ENCODE peak calls at places on chromosomes 1 and 21, in six cellular contexts. I is uterus, U is SJSA1, L is H1, Z is H7, Y is IMR-90. A is an unnamed sample. For H3K27me3, the result is how much of the 10 kb centered on the place peaks cover.

GRCh38 chr21:38504056-38504455 is 5.8 kb upstream of the ERG start:
- DNase-seq in L (no peak), Y (no peak), U (no peak), I (no peak), Z (no peak), A (no peak)

GRCh38 chr21:43277481-43278351 is 108.9 kb downstream of the CRYAA start:
- DNase-seq in L (no peak), U (no peak), Z (peak), I (no peak), Y (no peak), A (no peak)

GRCh38 chr1:112393634-112393976 is 2.4 kb upstream of the CTTNBP2NL start:
- DNase-seq in U (peak), I (peak), Y (no peak), Z (no peak), L (no peak), A (no peak)

GRCh38 chr1:77126309-77126708 is 92.9 kb downstream of the PIGK start:
- DNase-seq in Z (peak), L (no peak), I (no peak), U (peak), Y (peak), A (no peak)

GRCh38 chr21:37435120-37435519 is 68.5 kb downstream of the DYRK1A start:
- DNase-seq in L (no peak), Z (peak), U (no peak), Y (peak), I (peak), A (no peak)

GRCh38 chr1:22428672-22429071 is 23.0 kb upstream of the ZBTB40 start:
- DNase-seq in Z (peak), L (no peak), I (no peak), Y (peak), U (peak), A (no peak)

GRCh38 chr1:79161077-79161476 is 154.5 kb upstream of the ADGRL4 start:
- DNase-seq in U (peak), Y (peak), Z (no peak), L (no peak), I (no peak), A (no peak)

GRCh38 chr1:193631306-193631705 is 444.9 kb upstream of the B3GALT2 start:
- DNase-seq in U (no peak), I (no peak), Y (no peak), L (no peak), Z (no peak), A (no peak)

GRCh38 chr1:153040950-153041631 is at the start of gene SPRR2D:
- DNase-seq in I (no peak), Z (no peak), L (no peak), U (no peak), Y (no peak), A (no peak)

GRCh38 chr1:180786633-180787032 is 126.1 kb upstream of the KIAA1614 start:
- DNase-seq in U (no peak), Z (no peak), L (no peak), I (no peak), Y (no peak), A (no peak)

GRCh38 chr1:25477448-25478034 is 46.8 kb downstream of the MACO1 start:
- DNase-seq in Y (no peak), Z (no peak), U (no peak), L (no peak), I (no peak), A (no peak)

GRCh38 chr1:201336711-201337450 is 40.6 kb downstream of the TNNT2 start:
- DNase-seq in Y (no peak), Z (no peak), I (no peak), L (no peak), U (no peak), A (no peak)

GRCh38 chr1:164728719-164729118 is 169.7 kb downstream of the PBX1 start:
- DNase-seq in Z (no peak), L (no peak), U (no peak), I (no peak), Y (no peak), A (no peak)

GRCh38 chr1:65230741-65231439 is 78.5 kb upstream of the DNAJC6 start:
- DNase-seq in U (no peak), Y (no peak), L (no peak), Z (no peak), I (no peak), A (no peak)

GRCh38 chr1:94796269-94796668 is 23.9 kb upstream of the SLC44A3 start:
- DNase-seq in Y (no peak), Z (no peak), I (no peak), L (no peak), U (no peak), A (no peak)

GRCh38 chr1:206897175-206897574 is at the start of gene IL24:
- DNase-seq in I (no peak), U (no peak), L (no peak), Z (no peak), Y (no peak), A (no peak)

GRCh38 chr1:18950415-18951026 is 6.0 kb downstream of the IFFO2 start:
- DNase-seq in Y (no peak), U (peak), Z (peak), I (peak), L (no peak), A (no peak)

GRCh38 chr1:18951416-18951815 is 5.1 kb downstream of the IFFO2 start:
- DNase-seq in I (no peak), Z (no peak), L (no peak), Y (no peak), U (no peak), A (no peak)

GRCh38 chr1:18948913-18949688 is 7.4 kb downstream of the IFFO2 start:
- DNase-seq in U (no peak), L (no peak), I (peak), Z (peak), Y (peak), A (no peak)

GRCh38 chr1:18948048-18948912 is 8.2 kb downstream of the IFFO2 start:
- DNase-seq in Y (no peak), L (no peak), U (peak), I (no peak), Z (no peak), A (no peak)

GRCh38 chr1:18949689-18950414 is 6.6 kb downstream of the IFFO2 start:
- DNase-seq in U (peak), Y (peak), L (no peak), Z (peak), I (peak), A (no peak)
- H3K4me3 ChIP-seq in U (peak), Y (peak), L (peak), Z (no peak), I (peak), A (peak)

GRCh38 chr21:32954353-32954752 is 71.4 kb upstream of the OLIG2 start:
- DNase-seq in Z (no peak), U (no peak), I (no peak), Y (no peak), L (no peak), A (no peak)
- H3K27me3 ChIP-seq in Z (under half), U (half or more), I (under half), Y (under half), L (under half), A (half or more)

DNA sequence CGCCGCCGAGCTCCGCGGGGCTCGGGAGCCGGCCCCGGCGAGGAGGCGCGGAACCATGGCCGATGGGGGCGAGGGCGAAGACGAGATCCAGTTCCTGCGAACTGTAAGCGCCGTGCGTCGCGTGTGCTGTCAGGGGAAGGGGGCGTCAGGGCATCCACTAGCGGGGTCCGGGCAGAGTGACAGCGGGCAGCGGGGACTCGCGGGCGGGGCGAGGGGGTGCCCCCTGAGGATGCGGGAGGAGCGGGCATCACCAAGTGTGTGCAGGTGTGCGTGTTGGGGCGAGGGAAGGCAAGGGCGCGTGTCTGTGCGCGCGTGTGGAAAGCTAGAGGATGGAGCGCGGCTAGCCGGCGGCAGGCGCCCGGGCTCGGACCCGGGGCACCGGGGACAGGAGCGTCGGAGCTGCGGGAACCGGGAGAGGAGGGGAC is 495 bp downstream of the RYR2 start:
- DNase-seq in U (no peak), I (no peak), L (peak), Z (peak), Y (no peak), A (no peak)
- H3K4me3 ChIP-seq in U (no peak), I (peak), L (peak), Z (peak), Y (no peak), A (peak)

GRCh38 chr1:1357871-1358432 is 403 bp downstream of the MXRA8 start:
- DNase-seq in I (no peak), L (no peak), U (peak), Z (no peak), Y (peak), A (no peak)
- H3K27me3 ChIP-seq in I (under half), L (under half), U (under half), Z (under half), Y (under half), A (under half)

GRCh38 chr1:156490401-156491032 is 10.1 kb downstream of the MEF2D start:
- DNase-seq in I (peak), U (peak), Z (peak), L (peak), Y (no peak), A (no peak)

GRCh38 chr1:156487862-156488261 is 12.7 kb downstream of the MEF2D start:
- DNase-seq in U (no peak), Y (no peak), I (no peak), Z (no peak), L (no peak), A (no peak)

GRCh38 chr1:156489935-156490293 is 10.7 kb downstream of the MEF2D start:
- DNase-seq in I (no peak), U (no peak), Y (no peak), L (no peak), Z (no peak), A (no peak)

GRCh38 chr1:156488566-156489165 is 11.9 kb downstream of the MEF2D start:
- DNase-seq in Z (no peak), U (no peak), L (no peak), I (no peak), Y (no peak), A (no peak)

DNA sequence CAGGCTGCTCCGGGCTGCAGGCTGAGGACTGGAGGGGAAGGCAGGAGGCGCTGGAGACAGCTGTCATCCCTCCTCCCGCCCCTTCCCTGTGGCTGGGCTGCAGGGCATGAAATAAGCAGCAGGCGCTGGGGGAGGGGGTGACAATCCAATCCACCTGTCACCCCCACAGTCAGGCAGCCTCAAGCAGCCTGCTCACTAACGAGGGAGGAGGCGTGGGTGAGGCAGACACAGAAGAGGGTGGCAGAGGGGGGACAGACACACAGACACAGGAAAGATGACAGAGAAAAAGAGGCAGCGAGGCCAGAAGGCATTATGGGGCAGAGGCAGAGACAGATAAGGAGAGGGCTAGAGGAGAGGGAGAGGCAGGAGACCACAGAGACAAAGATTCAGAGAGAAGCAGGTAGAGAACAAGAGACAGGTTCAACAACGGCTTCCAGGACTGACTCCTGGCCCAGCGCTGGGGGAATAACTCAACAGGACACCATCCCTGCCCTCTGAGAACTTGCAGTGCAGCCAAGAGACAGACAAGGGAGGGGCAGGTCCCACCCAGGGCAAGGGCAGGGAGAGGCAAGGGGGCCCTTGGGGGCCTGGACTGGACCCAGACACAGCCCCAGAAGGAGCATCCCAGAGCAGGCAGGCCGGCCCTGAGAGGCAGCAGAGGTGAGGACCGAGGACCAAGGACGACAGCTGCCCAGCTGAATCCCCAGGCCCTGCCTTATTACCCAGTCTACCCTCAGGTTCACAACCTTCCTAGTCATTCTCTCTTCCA is 11.2 kb downstream of the MEF2D start:
- DNase-seq in I (no peak), U (no peak), L (no peak), Y (peak), Z (peak), A (no peak)
- H3K4me3 ChIP-seq in I (no peak), U (no peak), L (peak), Y (no peak), Z (no peak), A (peak)

DNA sequence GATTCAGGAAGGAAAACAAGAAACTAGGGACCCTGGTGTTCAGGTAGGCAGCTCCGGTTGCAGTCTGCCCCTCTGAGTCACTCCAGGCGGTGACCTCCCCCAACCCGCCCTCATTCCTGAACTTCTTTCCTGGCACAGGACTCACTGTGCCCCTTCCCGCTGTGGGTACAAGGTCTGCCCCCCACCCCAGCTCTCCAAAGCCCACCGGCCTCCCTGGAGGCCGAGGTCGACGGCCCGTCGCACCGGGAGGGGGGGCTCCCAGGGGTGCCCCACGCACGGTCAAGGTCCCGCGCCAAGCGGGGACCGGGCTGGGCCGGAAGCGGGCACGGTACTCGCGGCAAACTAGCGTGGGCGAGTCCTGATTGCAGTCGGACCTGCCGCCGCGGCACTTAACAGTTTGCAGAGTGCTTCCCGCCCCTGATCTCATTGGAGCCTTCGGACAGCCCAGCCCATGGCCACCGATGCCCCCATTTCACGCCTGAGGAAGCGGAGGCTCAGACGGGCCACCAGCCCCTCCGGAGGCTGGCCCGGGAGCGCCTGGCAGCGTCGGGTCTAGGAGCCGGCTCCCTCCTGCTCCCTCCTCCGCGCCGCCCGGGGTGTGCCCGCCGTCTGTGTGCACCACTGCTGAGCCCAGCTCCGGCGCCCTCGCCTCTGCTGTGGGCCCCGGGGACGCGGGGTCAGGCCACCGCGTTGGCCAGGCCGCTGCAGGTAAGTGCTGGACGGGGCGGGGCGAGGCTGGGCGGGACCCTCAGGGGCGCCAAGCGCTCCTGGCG is at the start of gene GJB3:
- DNase-seq in U (no peak), Z (peak), I (no peak), Y (no peak), L (peak), A (no peak)
- H3K27me3 ChIP-seq in U (under half), Z (under half), I (under half), Y (under half), L (under half), A (under half)

DNA sequence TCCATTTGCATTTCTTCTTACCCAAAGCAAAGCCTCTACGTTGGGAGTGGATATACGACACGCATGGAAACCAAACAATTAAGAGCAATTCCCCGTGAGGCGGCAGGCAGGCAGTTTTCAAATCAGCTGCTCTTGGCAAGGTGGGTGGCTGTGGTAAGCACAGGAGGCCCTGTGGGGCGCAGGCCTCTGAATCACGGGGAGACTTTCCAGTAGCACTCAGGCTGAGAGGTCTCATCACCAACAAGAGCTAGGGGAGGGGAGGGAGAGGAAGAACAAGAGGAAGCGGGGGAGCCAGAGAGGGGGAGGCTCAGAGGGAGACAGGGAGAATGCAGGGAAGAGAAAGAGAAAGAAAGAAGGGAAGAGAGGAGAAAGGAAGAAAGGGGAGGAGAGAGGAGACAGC is 56.4 kb downstream of the MT1HL1 start:
- DNase-seq in L (no peak), I (no peak), Z (peak), U (no peak), Y (no peak), A (no peak)
- H3K4me3 ChIP-seq in L (no peak), I (no peak), Z (no peak), U (no peak), Y (no peak), A (no peak)

GRCh38 chr1:170657275-170657853 is 6.6 kb upstream of the PRRX1 start:
- DNase-seq in U (no peak), I (no peak), Y (peak), L (no peak), Z (peak), A (no peak)
- H3K27me3 ChIP-seq in U (under half), I (under half), Y (under half), L (under half), Z (under half), A (under half)